ENCODE peak calls at places on chromosomes 1 and 21, in six cellular contexts. I is left ventricle myocardium inferior; X is stimulated activated CD4-positive, alpha-beta T cell treated with anti-CD3 and anti-CD28 coated beads, TNF-alpha, amount 100 ng/mL, for 4 hours; Q is adrenal gland; L is cardiac fibroblast; S is NCI-H1092. A is an unnamed sample.

GRCh38 chr1:52877554-52877953 is 35.0 kb downstream of the ZYG11A start:
- DNase-seq in I (no peak), S (no peak), X (no peak), L (no peak), Q (no peak), A (peak)

GRCh38 chr21:45768011-45768740 is 124.7 kb downstream of the PCBP3 start:
- DNase-seq in I (no peak), L (peak), S (no peak), Q (no peak), X (peak), A (peak)

GRCh38 chr1:209875510-209875909 is 47.7 kb downstream of the UTP25 start:
- DNase-seq in Q (no peak), S (peak), L (peak), I (no peak), X (no peak), A (peak)

GRCh38 chr21:45873866-45874265 is 107.7 kb upstream of the COL6A1 start:
- DNase-seq in S (no peak), I (no peak), Q (no peak), X (no peak), L (no peak), A (no peak)

GRCh38 chr1:15884477-15884876 is 37.0 kb downstream of the SPEN start:
- DNase-seq in S (no peak), X (no peak), Q (no peak), I (no peak), L (no peak), A (no peak)

GRCh38 chr1:160361199-160361598 is 5.7 kb upstream of the NHLH1 start:
- DNase-seq in X (no peak), Q (no peak), I (no peak), L (no peak), S (no peak), A (no peak)

GRCh38 chr1:155740995-155741394 is 52.1 kb downstream of the DAP3 start:
- DNase-seq in I (no peak), S (no peak), X (no peak), L (no peak), Q (no peak), A (no peak)

GRCh38 chr1:117565745-117566455 is 39.9 kb upstream of the TENT5C start:
- DNase-seq in L (no peak), Q (peak), I (no peak), S (peak), X (no peak), A (no peak)

GRCh38 chr21:21165063-21165645 is 166.9 kb downstream of the NCAM2 start:
- DNase-seq in X (no peak), L (peak), I (no peak), S (no peak), Q (no peak), A (peak)

GRCh38 chr1:75233302-75233929 is 99.2 kb downstream of the LHX8 start:
- DNase-seq in S (peak), Q (no peak), I (no peak), L (peak), X (no peak), A (peak)

GRCh38 chr1:112761714-112762480 is 46.8 kb upstream of the PPM1J start:
- DNase-seq in I (no peak), S (no peak), X (no peak), L (no peak), Q (no peak), A (no peak)

GRCh38 chr1:15326691-15327530 is 79.9 kb downstream of the FHAD1 start:
- DNase-seq in L (peak), X (no peak), S (peak), I (no peak), Q (no peak), A (no peak)

GRCh38 chr1:223006794-223007193 is 136.3 kb downstream of the TLR5 start:
- DNase-seq in X (no peak), I (no peak), S (no peak), Q (no peak), L (no peak), A (no peak)

GRCh38 chr1:76746195-76746594 is 121.1 kb upstream of the ST6GALNAC5 start:
- DNase-seq in I (no peak), Q (no peak), X (no peak), L (no peak), S (no peak), A (no peak)

GRCh38 chr1:19484338-19484792 is 974 bp downstream of the CAPZB start:
- DNase-seq in Q (no peak), L (no peak), X (no peak), I (no peak), S (no peak), A (no peak)

GRCh38 chr1:20634065-20634593 is 871 bp downstream of the PINK1 start:
- DNase-seq in X (no peak), L (no peak), S (no peak), I (no peak), Q (no peak), A (peak)

GRCh38 chr1:234617986-234618725 is 8.2 kb upstream of the IRF2BP2 start:
- DNase-seq in Q (no peak), S (no peak), L (peak), I (no peak), X (no peak), A (peak)

GRCh38 chr1:112698366-112699310 is 8.3 kb downstream of the RHOC start:
- DNase-seq in X (no peak), L (no peak), I (no peak), Q (peak), S (peak), A (no peak)

GRCh38 chr1:32988665-32989064 is 24.1 kb upstream of the RNF19B start:
- DNase-seq in S (no peak), I (no peak), X (no peak), L (peak), Q (no peak), A (peak)

A was measured in iris pigment epithelial cell.